ENCODE peak calls at places on chromosomes 7 and 10, in six cellular contexts. U is CD8-positive, alpha-beta T cell; Y is astrocyte; L is left ventricle myocardium inferior; G is adrenal gland; E is K562. K is an unnamed sample.

GRCh38 chr7:94222516-94222915 is 172.2 kb upstream of the COL1A2 start:
- DNase-seq in G (no peak), U (no peak), E (no peak), L (no peak), Y (no peak), K (no peak)

GRCh38 chr10:21372651-21373410 is 152.7 kb downstream of the SKIDA1 start:
- DNase-seq in Y (peak; percentile 92), E (peak; percentile 58), L (peak; percentile 25), G (peak; percentile 69), U (peak; percentile 16), K (no peak)

GRCh38 chr7:139623518-139623917 is 100.0 kb downstream of the CLEC2L start:
- DNase-seq in U (no peak), L (no peak), G (no peak), Y (no peak), E (peak; percentile 77), K (no peak)

GRCh38 chr10:124022066-124022465 is 71.3 kb downstream of the CHST15 start:
- DNase-seq in Y (peak; percentile 32), G (no peak), E (no peak), L (no peak), U (no peak), K (no peak)

GRCh38 chr7:133575726-133576125 is 322.8 kb downstream of the EXOC4 start:
- DNase-seq in L (no peak), G (no peak), Y (peak; percentile 24), U (no peak), E (no peak), K (no peak)

GRCh38 chr7:156043435-156044123 is 231.3 kb upstream of the SHH start:
- DNase-seq in G (no peak), Y (no peak), L (no peak), U (no peak), E (no peak), K (no peak)

GRCh38 chr10:77907900-77908717 is 18.4 kb downstream of the DLG5 start:
- DNase-seq in L (no peak), G (no peak), E (peak; percentile 85), Y (no peak), U (no peak), K (no peak)

GRCh38 chr7:127976056-127976455 is 55.2 kb downstream of the LRRC4 start:
- DNase-seq in E (no peak), G (no peak), L (no peak), Y (peak; percentile 22), U (no peak), K (no peak)

GRCh38 chr10:127456122-127456521 is 93.0 kb upstream of the NPS start:
- DNase-seq in G (no peak), Y (no peak), U (no peak), E (no peak), L (no peak), K (no peak)

GRCh38 chr7:66664590-66665293 is 36.1 kb downstream of the KCTD7 start:
- DNase-seq in E (no peak), G (no peak), Y (no peak), L (no peak), U (no peak), K (no peak)

GRCh38 chr10:9745158-9745557 is 1272.5 kb upstream of the CELF2 start:
- DNase-seq in L (no peak), Y (no peak), E (no peak), U (no peak), G (no peak), K (no peak)

GRCh38 chr10:77620731-77621130 is 16.9 kb downstream of the KCNMA1 start:
- DNase-seq in G (no peak), Y (no peak), E (no peak), L (no peak), U (no peak), K (no peak)

GRCh38 chr7:32436529-32436928 is 53.7 kb downstream of the LSM5 start:
- DNase-seq in G (no peak), L (no peak), U (no peak), Y (no peak), E (no peak), K (no peak)

GRCh38 chr7:54978364-54979116 is 40.3 kb upstream of the EGFR start:
- DNase-seq in G (no peak), L (no peak), U (no peak), E (no peak), Y (no peak), K (no peak)

GRCh38 chr7:135670179-135670578 is 7.9 kb downstream of the STMP1 start:
- DNase-seq in G (no peak), Y (peak; percentile 77), L (no peak), E (no peak), U (no peak), K (no peak)

GRCh38 chr7:2066251-2066919 is 166.4 kb downstream of the MAD1L1 start:
- DNase-seq in E (no peak), L (no peak), Y (no peak), G (no peak), U (peak; percentile 41), K (no peak)

GRCh38 chr10:95964786-95965185 is 57.0 kb downstream of the CC2D2B start:
- DNase-seq in Y (no peak), U (no peak), L (no peak), G (no peak), E (no peak), K (no peak)

GRCh38 chr10:19816420-19817250 is at the start of gene PLXDC2:
- DNase-seq in U (no peak), Y (peak; percentile 40), E (no peak), L (peak; percentile 43), G (peak; percentile 65), K (no peak)

GRCh38 chr7:151679073-151679708 is 159.5 kb upstream of the RHEB start:
- DNase-seq in L (no peak), E (no peak), G (no peak), U (no peak), Y (no peak), K (no peak)

GRCh38 chr7:155276800-155277375 is 20.8 kb upstream of the INSIG1 start:
- DNase-seq in E (no peak), Y (no peak), L (no peak), G (no peak), U (no peak), K (no peak)

GRCh38 chr7:126838194-126838593 is 414.5 kb downstream of the GRM8 start:
- DNase-seq in L (no peak), E (no peak), Y (no peak), G (no peak), U (no peak), K (no peak)

GRCh38 chr10:97427571-97428179 is 1.7 kb downstream of the PGAM1 start:
- DNase-seq in L (no peak), Y (no peak), G (no peak), E (peak; percentile 36), U (no peak), K (no peak)

GRCh38 chr10:123807444-123808035 is 84.1 kb downstream of the CPXM2 start:
- DNase-seq in Y (no peak), E (no peak), L (no peak), G (no peak), U (no peak), K (no peak)

GRCh38 chr7:142482899-142483658 is 225.2 kb upstream of the PRSS58 start:
- DNase-seq in U (peak; percentile 61), Y (no peak), E (peak; percentile 59), G (peak; percentile 42), L (no peak), K (peak; percentile 47)

GRCh38 chr10:77511498-77512218 is 126.0 kb downstream of the KCNMA1 start:
- DNase-seq in G (no peak), Y (no peak), U (no peak), L (no peak), E (no peak), K (no peak)

GRCh38 chr10:17645591-17646345 is 1.8 kb downstream of the STAM start:
- DNase-seq in E (peak; percentile 40), U (no peak), L (no peak), G (no peak), Y (peak; percentile 18), K (no peak)

GRCh38 chr7:126228356-126229061 is 1024.2 kb downstream of the GRM8 start:
- DNase-seq in E (no peak), U (no peak), Y (no peak), G (no peak), L (no peak), K (no peak)

GRCh38 chr7:74185636-74186035 is 11.5 kb downstream of the EIF4H start:
- DNase-seq in Y (no peak), G (no peak), E (no peak), U (no peak), L (no peak), K (no peak)

GRCh38 chr7:51005074-51005473 is 222.4 kb upstream of the GRB10 start:
- DNase-seq in E (no peak), L (no peak), G (no peak), U (no peak), Y (no peak), K (no peak)

GRCh38 chr10:36256166-36256565 is 614.1 kb upstream of the FZD8 start:
- DNase-seq in L (no peak), Y (peak; percentile 7), G (no peak), E (no peak), U (no peak), K (no peak)

DNA sequence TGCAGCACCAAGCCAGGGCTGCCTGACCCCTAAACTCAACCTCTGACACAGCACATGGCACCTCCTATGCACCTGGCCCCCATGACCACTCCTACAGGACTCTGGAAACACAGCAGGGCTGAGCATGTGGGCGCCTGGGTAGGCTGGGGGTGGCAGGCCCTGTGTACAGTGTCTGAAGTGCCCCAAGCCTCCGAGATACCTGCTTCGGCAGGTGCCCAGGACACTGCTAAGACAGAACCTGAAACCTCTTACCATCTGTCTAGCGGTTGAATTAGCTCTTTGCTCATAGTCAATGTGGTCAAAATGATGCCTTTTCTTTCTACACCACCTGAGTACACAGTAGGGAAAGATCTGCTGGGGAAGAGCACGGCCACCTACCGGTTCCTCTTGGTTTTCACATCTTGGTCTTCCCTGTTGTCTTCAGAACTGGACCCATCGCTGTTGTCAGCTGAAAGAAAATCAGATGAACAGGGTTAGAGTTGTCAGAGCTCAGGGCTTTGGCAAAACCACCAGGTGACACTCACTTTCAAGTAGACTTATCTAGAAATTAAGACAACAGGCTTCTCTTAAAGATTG is 177.4 kb downstream of the TCERG1L start:
- DNase-seq in L (no peak), E (no peak), G (no peak), Y (no peak), U (no peak), K (no peak)
- H3K9me3 ChIP-seq in L (no peaks in the 10 kb centered on the region), E (no peaks in the 10 kb centered on the region), G (no peaks in the 10 kb centered on the region), Y (peaks cover 3% of the 10 kb centered on the region), U (no peaks in the 10 kb centered on the region), K (peaks cover 33% of the 10 kb centered on the region)

DNA sequence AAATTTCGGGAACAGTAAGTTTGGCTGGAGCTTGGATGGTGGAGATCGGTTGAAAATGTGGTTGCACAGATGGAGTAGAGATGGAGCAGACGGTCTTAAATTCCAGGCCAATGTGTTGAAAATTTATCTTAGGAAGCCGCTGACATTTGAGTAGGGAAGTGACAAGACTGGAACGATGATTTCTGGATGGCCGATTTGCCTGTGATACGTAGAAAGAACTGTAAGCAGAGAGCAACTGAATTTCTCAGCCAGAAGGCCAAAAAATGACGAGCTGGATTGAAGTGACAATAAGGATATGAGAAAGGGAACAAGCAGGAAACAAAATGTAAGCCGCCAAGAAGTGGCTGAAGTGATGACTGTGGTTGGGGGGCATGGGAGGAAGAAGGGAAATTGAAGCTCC is 690 bp upstream of the ARMC3 start:
- DNase-seq in E (no peak), G (no peak), L (no peak), Y (no peak), U (no peak), K (no peak)
- H3K4me3 ChIP-seq in E (no peak overlapping the region), G (no peak overlapping the region), L (peak overlapping the region; percentile 62), Y (peak overlapping the region; percentile 64), U (peak overlapping the region; percentile 61), K (no peak overlapping the region)

GRCh38 chr7:95407751-95408150 is 11.6 kb upstream of the PON3 start:
- DNase-seq in L (no peak), E (no peak), G (no peak), Y (no peak), U (no peak), K (no peak)
- H3K36me3 ChIP-seq in L (peaks cover 54% of the 10 kb centered on the region), E (peaks cover 28% of the 10 kb centered on the region), G (no peaks in the 10 kb centered on the region), Y (peaks cover 39% of the 10 kb centered on the region), U (no peaks in the 10 kb centered on the region), K (no peaks in the 10 kb centered on the region)

GRCh38 chr7:63114371-63114985 is 884.2 kb upstream of the ZNF722 start:
- DNase-seq in L (no peak), G (no peak), E (no peak), Y (no peak), U (no peak), K (no peak)
- H3K9me3 ChIP-seq in L (peaks cover 78% of the 10 kb centered on the region), G (no peaks in the 10 kb centered on the region), E (no peaks in the 10 kb centered on the region), Y (peaks cover 6% of the 10 kb centered on the region), U (no peaks in the 10 kb centered on the region), K (peaks cover 9% of the 10 kb centered on the region)